ENCODE peak calls at places on chromosomes 16 and 17, in ten cellular contexts. One of them, this sample, is unnamed.

GRCh38 chr16:5509794-5510193 is 412.2 kb upstream of the EEF2KMT start:
- DNase-seq in lower leg skin: no peak
- DNase-seq in HL-60: no peak
- DNase-seq in AG09309: no peak
- DNase-seq in neural crest cell: no peak
- DNase-seq in tibial nerve: no peak
- DNase-seq in nephron progenitor cell: no peak
- DNase-seq in heart right ventricle: no peak
- DNase-seq in left lung: no peak
- DNase-seq in fibroblast of lung: no peak
- DNase-seq in this sample: no peak

GRCh38 chr17:7403902-7404736 is at the start of gene TMEM256:
- DNase-seq in lower leg skin: peak; percentile 100
- DNase-seq in HL-60: peak; percentile 93
- DNase-seq in AG09309: peak; percentile 98
- DNase-seq in neural crest cell: peak; percentile 94
- DNase-seq in tibial nerve: peak; percentile 98
- DNase-seq in nephron progenitor cell: peak; percentile 97
- DNase-seq in heart right ventricle: peak; percentile 99
- DNase-seq in left lung: peak; percentile 99
- DNase-seq in fibroblast of lung: peak; percentile 99
- DNase-seq in this sample: peak; percentile 92

GRCh38 chr17:58330544-58330996 is 2.0 kb upstream of the TSPOAP1 start:
- DNase-seq in lower leg skin: no peak
- DNase-seq in HL-60: peak; percentile 70
- DNase-seq in AG09309: no peak
- DNase-seq in neural crest cell: no peak
- DNase-seq in tibial nerve: no peak
- DNase-seq in nephron progenitor cell: no peak
- DNase-seq in heart right ventricle: no peak
- DNase-seq in left lung: no peak
- DNase-seq in fibroblast of lung: no peak
- DNase-seq in this sample: no peak

GRCh38 chr16:31471241-31471874 is 594 bp upstream of the TGFB1I1 start:
- DNase-seq in lower leg skin: no peak
- DNase-seq in HL-60: no peak
- DNase-seq in AG09309: no peak
- DNase-seq in neural crest cell: no peak
- DNase-seq in tibial nerve: no peak
- DNase-seq in nephron progenitor cell: no peak
- DNase-seq in heart right ventricle: no peak
- DNase-seq in left lung: no peak
- DNase-seq in fibroblast of lung: no peak
- DNase-seq in this sample: no peak

GRCh38 chr16:69309316-69309715 is 1.8 kb upstream of the VPS4A start:
- DNase-seq in lower leg skin: peak; percentile 86
- DNase-seq in HL-60: no peak
- DNase-seq in AG09309: no peak
- DNase-seq in neural crest cell: no peak
- DNase-seq in tibial nerve: no peak
- DNase-seq in nephron progenitor cell: no peak
- DNase-seq in heart right ventricle: no peak
- DNase-seq in left lung: no peak
- DNase-seq in fibroblast of lung: peak; percentile 15
- DNase-seq in this sample: no peak

GRCh38 chr16:71585318-71585703 is 8.4 kb upstream of the TAT start:
- DNase-seq in lower leg skin: no peak
- DNase-seq in HL-60: no peak
- DNase-seq in AG09309: no peak
- DNase-seq in neural crest cell: no peak
- DNase-seq in tibial nerve: no peak
- DNase-seq in nephron progenitor cell: no peak
- DNase-seq in heart right ventricle: no peak
- DNase-seq in left lung: no peak
- DNase-seq in fibroblast of lung: no peak
- DNase-seq in this sample: no peak

GRCh38 chr17:32928527-32929287 is 754 bp downstream of the TMEM98 start:
- DNase-seq in lower leg skin: peak; percentile 28
- DNase-seq in HL-60: no peak
- DNase-seq in AG09309: no peak
- DNase-seq in neural crest cell: no peak
- DNase-seq in tibial nerve: no peak
- DNase-seq in nephron progenitor cell: no peak
- DNase-seq in heart right ventricle: no peak
- DNase-seq in left lung: no peak
- DNase-seq in fibroblast of lung: peak; percentile 25
- DNase-seq in this sample: no peak

GRCh38 chr16:12017583-12017982 is 41.0 kb downstream of the SNX29 start:
- DNase-seq in lower leg skin: no peak
- DNase-seq in HL-60: no peak
- DNase-seq in AG09309: peak; percentile 45
- DNase-seq in neural crest cell: no peak
- DNase-seq in tibial nerve: no peak
- DNase-seq in nephron progenitor cell: no peak
- DNase-seq in heart right ventricle: no peak
- DNase-seq in left lung: no peak
- DNase-seq in fibroblast of lung: peak; percentile 87
- DNase-seq in this sample: no peak

GRCh38 chr16:7624871-7625766 is 292.5 kb downstream of the RBFOX1 start:
- DNase-seq in lower leg skin: no peak
- DNase-seq in HL-60: no peak
- DNase-seq in AG09309: no peak
- DNase-seq in neural crest cell: no peak
- DNase-seq in tibial nerve: no peak
- DNase-seq in nephron progenitor cell: no peak
- DNase-seq in heart right ventricle: no peak
- DNase-seq in left lung: no peak
- DNase-seq in fibroblast of lung: no peak
- DNase-seq in this sample: no peak

GRCh38 chr16:54921229-54921824 is 9.3 kb upstream of the IRX5 start:
- DNase-seq in lower leg skin: no peak
- DNase-seq in HL-60: peak; percentile 63
- DNase-seq in AG09309: no peak
- DNase-seq in neural crest cell: no peak
- DNase-seq in tibial nerve: no peak
- DNase-seq in nephron progenitor cell: no peak
- DNase-seq in heart right ventricle: no peak
- DNase-seq in left lung: no peak
- DNase-seq in fibroblast of lung: peak; percentile 39
- DNase-seq in this sample: no peak

GRCh38 chr17:57431415-57431814 is 175.1 kb downstream of the MSI2 start:
- DNase-seq in lower leg skin: no peak
- DNase-seq in HL-60: peak; percentile 10
- DNase-seq in AG09309: no peak
- DNase-seq in neural crest cell: no peak
- DNase-seq in tibial nerve: no peak
- DNase-seq in nephron progenitor cell: no peak
- DNase-seq in heart right ventricle: no peak
- DNase-seq in left lung: no peak
- DNase-seq in fibroblast of lung: no peak
- DNase-seq in this sample: no peak

GRCh38 chr17:57913576-57914273 is 41.5 kb downstream of the CUEDC1 start:
- DNase-seq in lower leg skin: no peak
- DNase-seq in HL-60: no peak
- DNase-seq in AG09309: no peak
- DNase-seq in neural crest cell: no peak
- DNase-seq in tibial nerve: no peak
- DNase-seq in nephron progenitor cell: no peak
- DNase-seq in heart right ventricle: no peak
- DNase-seq in left lung: no peak
- DNase-seq in fibroblast of lung: no peak
- DNase-seq in this sample: no peak

GRCh38 chr16:83420206-83420760 is 387.5 kb upstream of the HSBP1 start:
- DNase-seq in lower leg skin: no peak
- DNase-seq in HL-60: no peak
- DNase-seq in AG09309: no peak
- DNase-seq in neural crest cell: peak; percentile 10
- DNase-seq in tibial nerve: no peak
- DNase-seq in nephron progenitor cell: peak; percentile 33
- DNase-seq in heart right ventricle: no peak
- DNase-seq in left lung: no peak
- DNase-seq in fibroblast of lung: peak; percentile 44
- DNase-seq in this sample: no peak

GRCh38 chr16:83418565-83418964 is 389.2 kb upstream of the HSBP1 start:
- DNase-seq in lower leg skin: no peak
- DNase-seq in HL-60: no peak
- DNase-seq in AG09309: no peak
- DNase-seq in neural crest cell: no peak
- DNase-seq in tibial nerve: no peak
- DNase-seq in nephron progenitor cell: no peak
- DNase-seq in heart right ventricle: no peak
- DNase-seq in left lung: no peak
- DNase-seq in fibroblast of lung: no peak
- DNase-seq in this sample: no peak
- TF ChIP-seq CTCF in lower leg skin: no peak
- TF ChIP-seq CTCF in HL-60: no peak
- TF ChIP-seq CTCF in AG09309: no peak
- TF ChIP-seq CTCF in neural crest cell: no peak
- TF ChIP-seq CTCF in tibial nerve: no peak
- TF ChIP-seq CTCF in nephron progenitor cell: no peak
- TF ChIP-seq CTCF in heart right ventricle: no peak
- TF ChIP-seq CTCF in left lung: no peak
- TF ChIP-seq CTCF in fibroblast of lung: no peak
- TF ChIP-seq CTCF in this sample: no peak

GRCh38 chr16:3148256-3149192 is 13.7 kb downstream of the ZNF213 start:
- DNase-seq in lower leg skin: no peak
- DNase-seq in HL-60: no peak
- DNase-seq in AG09309: no peak
- DNase-seq in neural crest cell: no peak
- DNase-seq in tibial nerve: no peak
- DNase-seq in nephron progenitor cell: no peak
- DNase-seq in heart right ventricle: no peak
- DNase-seq in left lung: no peak
- DNase-seq in fibroblast of lung: no peak
- DNase-seq in this sample: no peak
- TF ChIP-seq CTCF in lower leg skin: no peak
- TF ChIP-seq CTCF in HL-60: no peak
- TF ChIP-seq CTCF in AG09309: no peak
- TF ChIP-seq CTCF in neural crest cell: no peak
- TF ChIP-seq CTCF in tibial nerve: no peak
- TF ChIP-seq CTCF in nephron progenitor cell: no peak
- TF ChIP-seq CTCF in heart right ventricle: no peak
- TF ChIP-seq CTCF in left lung: no peak
- TF ChIP-seq CTCF in fibroblast of lung: no peak
- TF ChIP-seq CTCF in this sample: no peak

GRCh38 chr17:17669081-17669850 is 12.0 kb upstream of the RAI1 start:
- DNase-seq in lower leg skin: no peak
- DNase-seq in HL-60: no peak
- DNase-seq in AG09309: no peak
- DNase-seq in neural crest cell: no peak
- DNase-seq in tibial nerve: no peak
- DNase-seq in nephron progenitor cell: no peak
- DNase-seq in heart right ventricle: no peak
- DNase-seq in left lung: no peak
- DNase-seq in fibroblast of lung: peak; percentile 71
- DNase-seq in this sample: no peak

GRCh38 chr17:17670701-17671319 is 10.4 kb upstream of the RAI1 start:
- DNase-seq in lower leg skin: no peak
- DNase-seq in HL-60: no peak
- DNase-seq in AG09309: no peak
- DNase-seq in neural crest cell: no peak
- DNase-seq in tibial nerve: no peak
- DNase-seq in nephron progenitor cell: no peak
- DNase-seq in heart right ventricle: no peak
- DNase-seq in left lung: no peak
- DNase-seq in fibroblast of lung: no peak
- DNase-seq in this sample: no peak

GRCh38 chr17:17671369-17672119 is 9.7 kb upstream of the RAI1 start:
- DNase-seq in lower leg skin: no peak
- DNase-seq in HL-60: no peak
- DNase-seq in AG09309: no peak
- DNase-seq in neural crest cell: no peak
- DNase-seq in tibial nerve: no peak
- DNase-seq in nephron progenitor cell: no peak
- DNase-seq in heart right ventricle: peak; percentile 44
- DNase-seq in left lung: no peak
- DNase-seq in fibroblast of lung: peak; percentile 20
- DNase-seq in this sample: no peak

GRCh38 chr17:17668358-17668757 is 12.9 kb upstream of the RAI1 start:
- DNase-seq in lower leg skin: no peak
- DNase-seq in HL-60: no peak
- DNase-seq in AG09309: no peak
- DNase-seq in neural crest cell: no peak
- DNase-seq in tibial nerve: no peak
- DNase-seq in nephron progenitor cell: no peak
- DNase-seq in heart right ventricle: no peak
- DNase-seq in left lung: no peak
- DNase-seq in fibroblast of lung: no peak
- DNase-seq in this sample: no peak

GRCh38 chr17:17669851-17670232 is 11.4 kb upstream of the RAI1 start:
- DNase-seq in lower leg skin: no peak
- DNase-seq in HL-60: no peak
- DNase-seq in AG09309: no peak
- DNase-seq in neural crest cell: no peak
- DNase-seq in tibial nerve: no peak
- DNase-seq in nephron progenitor cell: no peak
- DNase-seq in heart right ventricle: no peak
- DNase-seq in left lung: no peak
- DNase-seq in fibroblast of lung: no peak
- DNase-seq in this sample: no peak
- TF ChIP-seq CTCF in lower leg skin: no peak
- TF ChIP-seq CTCF in HL-60: no peak
- TF ChIP-seq CTCF in AG09309: no peak
- TF ChIP-seq CTCF in neural crest cell: no peak
- TF ChIP-seq CTCF in tibial nerve: no peak
- TF ChIP-seq CTCF in nephron progenitor cell: no peak
- TF ChIP-seq CTCF in heart right ventricle: no peak
- TF ChIP-seq CTCF in left lung: no peak
- TF ChIP-seq CTCF in fibroblast of lung: no peak
- TF ChIP-seq CTCF in this sample: no peak

GRCh38 chr17:660453-660852 is 54.2 kb downstream of the VPS53 start:
- DNase-seq in lower leg skin: no peak
- DNase-seq in HL-60: no peak
- DNase-seq in AG09309: no peak
- DNase-seq in neural crest cell: no peak
- DNase-seq in tibial nerve: no peak
- DNase-seq in nephron progenitor cell: no peak
- DNase-seq in heart right ventricle: no peak
- DNase-seq in left lung: no peak
- DNase-seq in fibroblast of lung: no peak
- DNase-seq in this sample: no peak

GRCh38 chr17:655618-656017 is 59.0 kb downstream of the VPS53 start:
- DNase-seq in lower leg skin: no peak
- DNase-seq in HL-60: no peak
- DNase-seq in AG09309: no peak
- DNase-seq in neural crest cell: no peak
- DNase-seq in tibial nerve: no peak
- DNase-seq in nephron progenitor cell: no peak
- DNase-seq in heart right ventricle: no peak
- DNase-seq in left lung: no peak
- DNase-seq in fibroblast of lung: no peak
- DNase-seq in this sample: no peak

DNA sequence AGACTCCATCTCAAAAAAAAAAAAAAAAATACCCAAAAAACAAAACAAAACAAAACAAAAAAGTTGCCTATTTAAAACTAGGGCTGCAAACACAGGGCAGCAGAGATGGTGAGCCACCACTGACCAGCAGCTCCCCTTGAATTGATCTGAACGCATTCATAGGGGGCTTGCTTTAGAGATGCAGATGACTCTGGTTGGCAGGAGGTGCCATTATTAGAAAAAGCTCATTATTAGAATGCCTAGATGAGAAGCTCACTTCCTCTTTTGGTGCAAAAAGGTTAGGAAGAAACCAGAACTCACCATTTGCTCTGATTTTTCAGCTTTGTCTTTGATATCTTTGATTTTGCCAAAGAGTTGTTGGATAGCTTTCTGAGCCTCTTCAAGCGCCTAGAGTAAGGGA is 53.1 kb downstream of the VPS53 start:
- DNase-seq in lower leg skin: no peak
- DNase-seq in HL-60: no peak
- DNase-seq in AG09309: no peak
- DNase-seq in neural crest cell: no peak
- DNase-seq in tibial nerve: no peak
- DNase-seq in nephron progenitor cell: no peak
- DNase-seq in heart right ventricle: no peak
- DNase-seq in left lung: no peak
- DNase-seq in fibroblast of lung: no peak
- DNase-seq in this sample: no peak
- TF ChIP-seq CTCF in lower leg skin: no peak
- TF ChIP-seq CTCF in HL-60: no peak
- TF ChIP-seq CTCF in AG09309: no peak
- TF ChIP-seq CTCF in neural crest cell: no peak
- TF ChIP-seq CTCF in tibial nerve: no peak
- TF ChIP-seq CTCF in nephron progenitor cell: no peak
- TF ChIP-seq CTCF in heart right ventricle: no peak
- TF ChIP-seq CTCF in left lung: no peak
- TF ChIP-seq CTCF in fibroblast of lung: no peak
- TF ChIP-seq CTCF in this sample: no peak

This sample was measured in CD8-positive, alpha-beta T cell.